ENCODE peak calls at places on chromosome 21, in seven cellular contexts. Z, K, F, L, Q, B and R are unnamed samples.
A peak's percentile ranks its signal among the peaks of the same experiment; 100 is the strongest.

GRCh38 chr21:16408280-16408669 is 678.5 kb downstream of the USP25 start:
- DNase-seq in Z (no peak), K (peak; percentile 16), F (no peak), L (no peak), Q (no peak), B (no peak), R (no peak)

GRCh38 chr21:33412832-33413519 is 9.8 kb downstream of the IFNGR2 start:
- DNase-seq in Z (no peak), K (no peak), F (no peak), L (no peak), Q (no peak), B (peak; percentile 71), R (peak; percentile 23)

GRCh38 chr21:9837946-9838801 is 683.2 kb upstream of the TPTE start:
- DNase-seq in Z (no peak), K (no peak), F (no peak), L (peak; percentile 0), Q (no peak), B (peak; percentile 81), R (no peak)

GRCh38 chr21:25561668-25562641 is 45.3 kb downstream of the MRPL39 start:
- DNase-seq in Z (peak; percentile 68), K (peak; percentile 87), F (peak; percentile 81), L (no peak), Q (peak; percentile 73), B (peak; percentile 82), R (no peak)

GRCh38 chr21:45011911-45012660 is 62.3 kb upstream of the ADARB1 start:
- DNase-seq in Z (no peak), K (peak; percentile 87), F (peak; percentile 87), L (peak; percentile 99), Q (no peak), B (peak; percentile 78), R (peak; percentile 92)

GRCh38 chr21:45032332-45032731 is 42.0 kb upstream of the ADARB1 start:
- DNase-seq in Z (no peak), K (no peak), F (no peak), L (no peak), Q (no peak), B (peak; percentile 72), R (no peak)

GRCh38 chr21:33951276-33952178 is 35.9 kb upstream of the ATP5PO start:
- DNase-seq in Z (no peak), K (peak; percentile 35), F (no peak), L (no peak), Q (no peak), B (no peak), R (no peak)

GRCh38 chr21:45535341-45536081 is 6.7 kb downstream of the SLC19A1 start:
- DNase-seq in Z (no peak), K (no peak), F (no peak), L (no peak), Q (no peak), B (peak; percentile 74), R (no peak)

GRCh38 chr21:43312751-43313169 is 114.2 kb downstream of the SIK1 start:
- DNase-seq in Z (no peak), K (no peak), F (peak; percentile 56), L (no peak), Q (no peak), B (peak; percentile 76), R (no peak)

GRCh38 chr21:45811136-45811535 is 167.6 kb downstream of the PCBP3 start:
- DNase-seq in Z (no peak), K (no peak), F (no peak), L (no peak), Q (no peak), B (no peak), R (no peak)

GRCh38 chr21:39111928-39112327 is 71.3 kb downstream of the PSMG1 start:
- DNase-seq in Z (no peak), K (peak; percentile 36), F (no peak), L (no peak), Q (no peak), B (no peak), R (no peak)

GRCh38 chr21:44292812-44293195 is 7.0 kb upstream of the PFKL start:
- DNase-seq in Z (no peak), K (no peak), F (no peak), L (no peak), Q (no peak), B (peak; percentile 78), R (no peak)

GRCh38 chr21:37529649-37530048 is 163.1 kb downstream of the DYRK1A start:
- DNase-seq in Z (no peak), K (no peak), F (no peak), L (no peak), Q (no peak), B (no peak), R (no peak)

GRCh38 chr21:39300587-39300986 is 12.8 kb downstream of the BRWD1 start:
- DNase-seq in Z (no peak), K (no peak), F (no peak), L (no peak), Q (no peak), B (no peak), R (no peak)

GRCh38 chr21:34020005-34020847 is 53.2 kb upstream of the MRPS6 start:
- DNase-seq in Z (no peak), K (no peak), F (no peak), L (no peak), Q (no peak), B (no peak), R (no peak)

GRCh38 chr21:35414511-35415139 is 365.5 kb upstream of the RUNX1 start:
- DNase-seq in Z (no peak), K (peak; percentile 50), F (peak; percentile 18), L (no peak), Q (no peak), B (no peak), R (no peak)

GRCh38 chr21:36237441-36237840 is 80.8 kb downstream of the DOP1B start:
- DNase-seq in Z (no peak), K (no peak), F (no peak), L (no peak), Q (no peak), B (no peak), R (peak; percentile 91)

GRCh38 chr21:25589905-25590304 is 17.4 kb downstream of the MRPL39 start:
- DNase-seq in Z (no peak), K (no peak), F (no peak), L (no peak), Q (no peak), B (no peak), R (no peak)

GRCh38 chr21:14273736-14274538 is 58.0 kb downstream of the RBM11 start:
- DNase-seq in Z (no peak), K (no peak), F (peak; percentile 53), L (no peak), Q (no peak), B (peak; percentile 92), R (peak; percentile 28)

GRCh38 chr21:46081862-46082637 is 15.9 kb upstream of the COL6A2 start:
- DNase-seq in Z (no peak), K (no peak), F (no peak), L (no peak), Q (no peak), B (peak; percentile 67), R (no peak)

GRCh38 chr21:45551816-45552695 is 9.8 kb upstream of the SLC19A1 start:
- DNase-seq in Z (no peak), K (no peak), F (no peak), L (no peak), Q (no peak), B (peak; percentile 72), R (no peak)

GRCh38 chr21:27581168-27581567 is 614.3 kb upstream of the ADAMTS5 start:
- DNase-seq in Z (no peak), K (peak; percentile 74), F (no peak), L (peak; percentile 71), Q (no peak), B (no peak), R (peak; percentile 92)

GRCh38 chr21:45379171-45379900 is 25.6 kb upstream of the COL18A1 start:
- DNase-seq in Z (no peak), K (no peak), F (no peak), L (peak; percentile 8), Q (no peak), B (peak; percentile 62), R (no peak)

GRCh38 chr21:15732290-15732995 is 2.7 kb downstream of the USP25 start:
- DNase-seq in Z (no peak), K (peak; percentile 58), F (no peak), L (peak; percentile 66), Q (no peak), B (no peak), R (peak; percentile 40)

GRCh38 chr21:44907966-44908364 is 12.7 kb downstream of the ITGB2 start:
- DNase-seq in Z (no peak), K (no peak), F (no peak), L (no peak), Q (no peak), B (no peak), R (no peak)

GRCh38 chr21:28454978-28455600 is 537.6 kb downstream of the LTN1 start:
- DNase-seq in Z (no peak), K (peak; percentile 71), F (no peak), L (no peak), Q (no peak), B (no peak), R (no peak)

GRCh38 chr21:34865922-34866271 is 183.2 kb downstream of the RUNX1 start:
- DNase-seq in Z (no peak), K (no peak), F (peak; percentile 50), L (peak; percentile 62), Q (no peak), B (no peak), R (no peak)